ENCODE peak calls at places on chromosome X, in nine cellular contexts. D, R, U, O, J, K, S, H and N are unnamed samples.

GRCh38 chrX:131841496-131842410 is 181.3 kb upstream of the STK26 start:
- DNase-seq in K (peak), O (no peak), D (peak), H (peak), R (no peak), U (peak), S (peak), J (peak), N (no peak)

GRCh38 chrX:33307954-33308353 is 96.6 kb upstream of the DMD start:
- DNase-seq in H (no peak), K (no peak), J (no peak), D (no peak), R (no peak), U (no peak), O (no peak), S (no peak), N (no peak)

GRCh38 chrX:103063918-103064434 is at the start of gene BEX1:
- DNase-seq in D (peak), J (peak), R (peak), O (peak), H (peak), S (peak), U (peak), K (peak), N (no peak)

GRCh38 chrX:151711787-151712186 is 4.0 kb upstream of the FATE1 start:
- DNase-seq in U (peak), K (no peak), O (no peak), D (no peak), S (no peak), R (no peak), J (no peak), H (no peak), N (no peak)

GRCh38 chrX:16743604-16744325 is 24.4 kb downstream of the SYAP1 start:
- DNase-seq in K (no peak), R (no peak), J (no peak), S (no peak), H (peak), D (no peak), U (no peak), O (no peak), N (no peak)

GRCh38 chrX:110853610-110854009 is 58.0 kb upstream of the CHRDL1 start:
- DNase-seq in D (no peak), O (no peak), H (peak), K (no peak), J (no peak), S (peak), U (peak), R (no peak), N (no peak)

GRCh38 chrX:15686818-15687685 is 22.4 kb upstream of the CLTRN start:
- DNase-seq in O (peak), S (peak), D (peak), J (peak), U (peak), H (peak), R (peak), K (peak), N (peak)

GRCh38 chrX:109448539-109448938 is 33.3 kb downstream of the GUCY2F start:
- DNase-seq in U (no peak), S (no peak), R (no peak), D (no peak), H (no peak), K (no peak), J (no peak), O (no peak), N (no peak)

GRCh38 chrX:46140272-46140671 is 404.9 kb downstream of the ZNF674 start:
- DNase-seq in H (peak), S (no peak), D (no peak), O (no peak), R (no peak), J (no peak), U (no peak), K (no peak), N (no peak)

GRCh38 chrX:134173541-134174272 is 63.3 kb upstream of the CCDC160 start:
- DNase-seq in R (no peak), S (no peak), J (no peak), U (no peak), K (no peak), O (no peak), H (no peak), D (peak), N (no peak)

GRCh38 chrX:16628954-16629595 is 20.9 kb upstream of the S100G start:
- DNase-seq in O (no peak), H (no peak), J (no peak), D (no peak), R (no peak), S (no peak), U (no peak), K (no peak), N (no peak)

GRCh38 chrX:1026263-1027015 is 186.0 kb downstream of the CRLF2 start:
- DNase-seq in O (no peak), D (no peak), J (no peak), S (no peak), U (no peak), K (no peak), H (no peak), R (no peak), N (peak)

GRCh38 chrX:44025611-44026010 is 52.4 kb upstream of the NDP start:
- DNase-seq in S (no peak), H (no peak), K (no peak), D (no peak), U (no peak), O (no peak), J (no peak), R (no peak), N (no peak)

GRCh38 chrX:119685225-119686066 is 7.5 kb downstream of the SEPTIN6 start:
- DNase-seq in D (no peak), O (no peak), S (peak), H (no peak), R (no peak), J (peak), U (no peak), K (no peak), N (peak)

GRCh38 chrX:155235891-155236290 is 19.6 kb downstream of the VBP1 start:
- DNase-seq in D (no peak), R (no peak), U (no peak), H (no peak), S (no peak), O (no peak), K (no peak), J (no peak), N (no peak)

GRCh38 chrX:150854856-150855255 is 43.6 kb downstream of the CD99L2 start:
- DNase-seq in R (no peak), D (no peak), K (no peak), O (no peak), J (no peak), H (no peak), S (peak), U (no peak), N (no peak)

GRCh38 chrX:111151764-111152163 is 55.8 kb downstream of the PAK3 start:
- DNase-seq in J (no peak), R (no peak), U (no peak), O (no peak), D (no peak), K (no peak), H (peak), S (no peak), N (no peak)

GRCh38 chrX:105635794-105636193 is 186.5 kb upstream of the NRK start:
- DNase-seq in O (no peak), K (no peak), R (no peak), D (no peak), U (no peak), J (no peak), H (no peak), S (no peak), N (no peak)

GRCh38 chrX:71606536-71607216 is 11.6 kb downstream of the CXCR3 start:
- DNase-seq in K (no peak), S (no peak), U (no peak), H (no peak), J (no peak), D (no peak), O (no peak), R (no peak), N (no peak)

GRCh38 chrX:30649859-30650258 is 3.4 kb upstream of the GK start:
- DNase-seq in K (no peak), O (no peak), D (no peak), J (no peak), R (no peak), H (peak), S (no peak), U (no peak), N (no peak)

GRCh38 chrX:18643853-18644252 is 28.1 kb downstream of the RS1 start:
- DNase-seq in H (no peak), R (no peak), J (no peak), S (no peak), K (no peak), O (no peak), D (no peak), U (no peak), N (no peak)

GRCh38 chrX:38804481-38805293 is 3.4 kb downstream of the MID1IP1 start:
- DNase-seq in U (no peak), O (no peak), J (peak), H (peak), R (no peak), S (no peak), K (no peak), D (peak), N (peak)

GRCh38 chrX:66638591-66639500 is at the start of gene EDA2R:
- DNase-seq in D (peak), J (peak), H (peak), S (no peak), U (no peak), O (no peak), K (peak), R (no peak), N (peak)

GRCh38 chrX:109472939-109473713 is 8.8 kb downstream of the GUCY2F start:
- DNase-seq in D (peak), O (no peak), H (peak), U (no peak), R (peak), S (no peak), K (no peak), J (no peak), N (no peak)

GRCh38 chrX:18377802-18378201 is 23.3 kb upstream of the SCML2 start:
- DNase-seq in R (peak), J (peak), U (no peak), H (peak), O (no peak), D (peak), K (no peak), S (peak), N (no peak)

GRCh38 chrX:111098874-111099273 is 2.9 kb downstream of the PAK3 start:
- DNase-seq in S (peak), K (no peak), J (peak), R (peak), O (no peak), H (peak), U (peak), D (peak), N (peak)

GRCh38 chrX:9644335-9644734 is 121.3 kb downstream of the GPR143 start:
- DNase-seq in H (peak), R (peak), D (peak), O (no peak), U (peak), J (peak), S (peak), K (no peak), N (peak)

GRCh38 chrX:17563515-17563914 is 173.8 kb upstream of the SCML1 start:
- DNase-seq in U (no peak), H (peak), R (no peak), K (no peak), S (no peak), D (peak), J (no peak), O (no peak), N (no peak)

GRCh38 chrX:86141786-86142185 is 6.5 kb upstream of the DACH2 start:
- DNase-seq in R (no peak), J (no peak), S (no peak), D (no peak), O (no peak), K (no peak), H (no peak), U (no peak), N (no peak)

GRCh38 chrX:2967998-2968909 is 38.1 kb upstream of the ARSH start:
- DNase-seq in J (no peak), R (peak), K (peak), H (peak), U (no peak), S (no peak), O (peak), D (peak), N (peak)

GRCh38 chrX:7120578-7121219 is 26.8 kb upstream of the STS start:
- DNase-seq in R (no peak), D (no peak), H (peak), U (no peak), J (no peak), K (no peak), S (peak), O (no peak), N (no peak)

GRCh38 chrX:9855536-9856320 is 69.5 kb downstream of the SHROOM2 start:
- DNase-seq in O (no peak), S (no peak), K (no peak), U (no peak), J (no peak), H (peak), R (no peak), D (no peak), N (no peak)

GRCh38 chrX:106919932-106920452 is at the start of gene CLDN2:
- DNase-seq in J (no peak), S (no peak), O (no peak), H (no peak), D (no peak), K (no peak), R (no peak), U (no peak), N (no peak)

GRCh38 chrX:110156167-110156754 is 153.3 kb downstream of the TMEM164 start:
- DNase-seq in K (no peak), O (no peak), J (no peak), H (no peak), R (no peak), S (peak), D (no peak), U (no peak), N (no peak)

GRCh38 chrX:115560978-115561604 is at the start of gene PLS3:
- DNase-seq in U (peak), K (peak), R (peak), D (peak), O (peak), S (peak), H (peak), J (peak), N (no peak)

GRCh38 chrX:48919947-48920712 is 1.3 kb upstream of the PIM2 start:
- DNase-seq in O (no peak), S (no peak), K (no peak), U (no peak), J (no peak), D (no peak), H (no peak), R (no peak), N (no peak)